ENCODE peak calls at places on chromosomes 6 and 20, in five cellular contexts. F, P, S, K and V are unnamed samples. For H3K9me3, the result is how much of the 10 kb centered on the place peaks cover.

GRCh38 chr6:32397252-32397920 is 9.6 kb downstream of the BTNL2 start:
- DNase-seq in F (no peak), P (no peak), S (no peak), K (no peak), V (no peak)

GRCh38 chr6:155154158-155154830 is 109.5 kb upstream of the CLDN20 start:
- DNase-seq in F (no peak), P (no peak), S (no peak), K (no peak), V (no peak)

GRCh38 chr6:85479221-85479620 is 29.3 kb downstream of the NT5E start:
- DNase-seq in F (no peak), P (no peak), S (no peak), K (no peak), V (no peak)

GRCh38 chr20:15045246-15045645 is 707.8 kb upstream of the FLRT3 start:
- DNase-seq in F (peak), P (no peak), S (peak), K (peak), V (no peak)

GRCh38 chr20:50516180-50516934 is 6.2 kb downstream of the PTPN1 start:
- DNase-seq in F (no peak), P (no peak), S (no peak), K (no peak), V (no peak)

GRCh38 chr6:44049163-44049988 is 77.9 kb downstream of the MRPL14 start:
- DNase-seq in F (no peak), P (no peak), S (peak), K (no peak), V (peak)

GRCh38 chr6:116536216-116536621 is 9.3 kb downstream of the TRAPPC3L start:
- DNase-seq in F (no peak), P (peak), S (no peak), K (peak), V (no peak)

GRCh38 chr6:89321131-89321530 is 6.0 kb upstream of the GABRR2 start:
- DNase-seq in F (no peak), P (no peak), S (no peak), K (no peak), V (no peak)

GRCh38 chr6:143973097-143973979 is 34.7 kb downstream of the PLAGL1 start:
- DNase-seq in F (no peak), P (no peak), S (no peak), K (no peak), V (no peak)

GRCh38 chr6:89353118-89353556 is 615 bp upstream of the UBE2J1 start:
- DNase-seq in F (peak), P (peak), S (no peak), K (no peak), V (no peak)

GRCh38 chr6:17099401-17100059 is 2.3 kb upstream of the STMND1 start:
- DNase-seq in F (no peak), P (no peak), S (no peak), K (no peak), V (no peak)

GRCh38 chr20:17725094-17725835 is 25.5 kb downstream of the BANF2 start:
- DNase-seq in F (no peak), P (no peak), S (no peak), K (no peak), V (no peak)

GRCh38 chr6:126721581-126722145 is 381.7 kb downstream of the CENPW start:
- DNase-seq in F (no peak), P (no peak), S (no peak), K (no peak), V (no peak)

GRCh38 chr6:61193771-61194170 is 1092.3 kb downstream of the KHDRBS2 start:
- DNase-seq in F (no peak), P (no peak), S (no peak), K (no peak), V (no peak)

GRCh38 chr6:4403023-4403752 is 267.8 kb upstream of the ECI2 start:
- DNase-seq in F (no peak), P (no peak), S (no peak), K (no peak), V (no peak)

GRCh38 chr6:4404410-4404809 is 269.0 kb upstream of the ECI2 start:
- DNase-seq in F (no peak), P (no peak), S (no peak), K (no peak), V (no peak)

GRCh38 chr6:4405609-4406212 is 270.3 kb upstream of the ECI2 start:
- DNase-seq in F (no peak), P (no peak), S (no peak), K (no peak), V (no peak)

GRCh38 chr6:4402477-4402976 is 267.2 kb upstream of the ECI2 start:
- DNase-seq in F (no peak), P (peak), S (no peak), K (no peak), V (no peak)

GRCh38 chr6:4403828-4404227 is 268.5 kb upstream of the ECI2 start:
- DNase-seq in F (no peak), P (no peak), S (no peak), K (peak), V (no peak)
- TF ChIP-seq EP300 in F (no peak), P (no peak), S (no peak), K (no peak), V (no peak)

GRCh38 chr6:170164271-170164900 is 126.5 kb downstream of the DLL1 start:
- DNase-seq in F (no peak), P (no peak), S (no peak), K (no peak), V (no peak)

GRCh38 chr6:170162771-170163404 is 128.0 kb downstream of the DLL1 start:
- DNase-seq in F (no peak), P (no peak), S (no peak), K (no peak), V (no peak)

GRCh38 chr6:170162011-170162770 is 128.7 kb downstream of the DLL1 start:
- DNase-seq in F (no peak), P (no peak), S (peak), K (no peak), V (no peak)

GRCh38 chr6:170165085-170165484 is 125.8 kb downstream of the DLL1 start:
- DNase-seq in F (peak), P (no peak), S (peak), K (no peak), V (no peak)

GRCh38 chr6:170163405-170164170 is 127.3 kb downstream of the DLL1 start:
- DNase-seq in F (no peak), P (no peak), S (no peak), K (no peak), V (no peak)
- H3K9me3 ChIP-seq in F (under half), P (under half), S (under half), K (under half), V (under half)

GRCh38 chr6:161434331-161434730 is 160.5 kb upstream of the AGPAT4 start:
- DNase-seq in F (no peak), P (no peak), S (no peak), K (no peak), V (no peak)
- TF ChIP-seq EP300 in F (no peak), P (no peak), S (no peak), K (no peak), V (no peak)

GRCh38 chr6:3088446-3088845 is 20.2 kb downstream of the RIPK1 start:
- DNase-seq in F (no peak), P (no peak), S (no peak), K (peak), V (no peak)
- H3K9me3 ChIP-seq in F (under half), P (under half), S (under half), K (under half), V (under half)

GRCh38 chr20:41769650-41770049 is 151.5 kb upstream of the CHD6 start:
- DNase-seq in F (no peak), P (no peak), S (no peak), K (no peak), V (no peak)
- TF ChIP-seq EP300 in F (no peak), P (no peak), S (no peak), K (no peak), V (no peak)

DNA sequence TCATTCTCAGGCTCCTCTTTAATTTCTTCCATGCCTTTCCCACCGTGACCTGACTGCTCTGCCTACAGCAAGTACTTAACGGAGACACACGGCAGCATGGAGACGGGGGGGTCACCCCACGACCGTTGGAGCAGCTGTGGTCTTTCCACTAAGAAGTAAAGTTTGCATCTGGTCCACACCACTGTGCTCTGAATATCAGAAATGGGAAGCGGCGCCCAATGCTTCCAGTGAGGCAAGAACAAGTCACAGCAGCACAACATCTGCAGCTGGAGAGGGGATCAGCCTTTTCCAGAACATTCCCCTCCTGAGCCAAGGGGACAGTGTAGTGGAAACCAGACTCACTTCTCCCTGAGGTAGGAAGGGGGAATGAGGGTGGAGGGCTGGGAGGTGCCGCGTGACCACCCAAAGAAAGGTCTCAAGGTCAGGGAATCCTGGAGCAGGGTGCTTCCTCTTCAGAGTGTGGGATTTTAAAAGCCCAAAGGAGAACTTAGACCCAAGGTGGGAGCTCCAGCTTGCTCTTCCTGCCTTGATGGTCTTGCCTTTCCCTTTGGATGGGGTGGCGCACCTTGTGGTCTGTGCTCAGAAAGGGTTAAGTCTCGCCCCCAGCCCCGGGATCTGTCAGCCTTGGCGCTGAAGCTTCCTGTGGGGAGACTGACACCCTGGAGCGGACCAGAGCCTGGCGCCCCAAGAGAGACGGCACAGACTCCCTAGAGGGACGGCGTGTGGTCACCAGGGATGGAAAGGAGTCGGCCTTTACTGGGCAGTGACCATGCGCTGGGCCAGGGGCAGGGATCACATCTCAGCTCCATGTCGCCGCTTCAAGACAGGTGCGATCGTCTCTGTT is 25.6 kb upstream of the SMOC2 start:
- DNase-seq in F (no peak), P (no peak), S (no peak), K (peak), V (no peak)
- H3K9me3 ChIP-seq in F (under half), P (under half), S (under half), K (under half), V (under half)

GRCh38 chr20:23146857-23147256 is 60.7 kb upstream of the CD93 start:
- DNase-seq in F (no peak), P (no peak), S (no peak), K (no peak), V (no peak)

GRCh38 chr20:23148721-23149570 is 62.8 kb upstream of the CD93 start:
- DNase-seq in F (no peak), P (no peak), S (peak), K (no peak), V (peak)

GRCh38 chr20:23147647-23147963 is 61.5 kb upstream of the CD93 start:
- DNase-seq in F (no peak), P (no peak), S (no peak), K (no peak), V (no peak)

GRCh38 chr20:23149623-23150279 is 63.6 kb upstream of the CD93 start:
- DNase-seq in F (no peak), P (no peak), S (no peak), K (no peak), V (peak)

DNA sequence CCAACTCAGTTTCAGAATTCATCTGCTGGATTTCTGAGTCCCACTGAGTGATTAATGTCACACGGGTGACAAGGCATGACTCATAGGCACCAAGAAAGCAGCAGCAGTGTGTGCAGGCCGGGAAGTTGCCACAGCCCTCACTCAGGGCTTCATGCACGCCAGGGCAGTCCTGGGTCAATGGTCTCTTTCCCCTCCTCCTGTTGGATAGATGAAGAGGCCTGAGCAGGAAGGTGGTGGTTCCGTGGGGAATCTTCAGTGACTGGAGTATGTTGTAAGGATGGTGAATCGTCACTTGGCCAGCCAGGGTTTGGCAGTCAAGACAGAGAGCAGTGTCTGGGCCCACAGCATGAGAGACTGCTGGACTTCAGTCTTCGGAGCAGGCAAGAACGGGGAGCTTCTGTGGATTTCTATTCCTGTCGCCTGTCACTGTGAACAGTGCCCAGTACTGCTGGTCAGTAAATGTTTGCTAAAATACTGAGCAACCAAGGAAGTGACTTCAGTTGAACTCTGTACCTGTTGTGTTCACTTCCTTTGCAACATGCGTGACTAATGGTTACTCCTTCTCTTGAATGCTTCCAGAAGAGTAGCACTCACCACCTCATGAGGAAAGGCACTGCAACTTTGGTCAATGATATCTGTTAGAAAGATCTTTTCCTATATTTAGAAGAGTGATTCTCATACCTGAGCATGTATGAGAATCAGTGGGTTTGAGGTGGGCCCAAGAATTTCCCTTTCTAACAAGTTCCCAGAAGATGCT is 62.0 kb upstream of the CD93 start:
- DNase-seq in F (no peak), P (peak), S (peak), K (peak), V (peak)
- TF ChIP-seq EP300 in F (no peak), P (no peak), S (no peak), K (no peak), V (peak)

DNA sequence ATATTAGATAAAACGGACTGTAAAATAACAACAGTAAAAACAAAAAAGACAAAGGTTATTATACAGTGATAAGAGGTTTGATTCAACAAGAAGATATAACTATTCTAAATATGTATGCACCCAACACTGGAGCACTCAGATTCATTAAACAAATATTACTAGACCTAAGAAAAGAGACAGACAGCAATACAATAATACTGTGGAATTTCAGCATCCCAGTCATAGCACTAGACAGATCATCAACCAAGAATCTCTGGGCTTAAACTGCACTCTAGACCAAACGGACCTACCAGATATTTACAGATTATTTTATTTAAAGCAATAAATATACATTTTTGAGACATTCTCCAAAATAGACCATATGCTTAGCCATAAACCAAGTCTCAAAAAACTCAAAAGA is 263.8 kb downstream of the C6orf118 start:
- DNase-seq in F (no peak), P (no peak), S (no peak), K (no peak), V (no peak)
- H3K9me3 ChIP-seq in F (under half), P (under half), S (under half), K (under half), V (under half)